ENCODE peak calls at places on chromosomes 13 and 19, in four cellular contexts. W is fibroblast of pulmonary artery; T is CD8-positive, alpha-beta T cell; D is Calu3. I is an unnamed sample.
A peak's percentile ranks its signal among the peaks of the same experiment; 100 is the strongest.

GRCh38 chr13:41137951-41138350 is 5.3 kb upstream of the KBTBD6 start:
- DNase-seq in W (peak; percentile 21), T (no peak), D (no peak), I (no peak)

GRCh38 chr13:29598321-29598720 is 2.8 kb upstream of the SLC7A1 start:
- DNase-seq in D (no peak), W (no peak), T (no peak), I (no peak)

GRCh38 chr13:113862766-113863510 is 938 bp downstream of the GAS6 start:
- DNase-seq in T (no peak), D (no peak), W (peak; percentile 25), I (no peak)

GRCh38 chr19:29285878-29286277 is 72.9 kb upstream of the UQCRFS1 start:
- DNase-seq in W (no peak), D (no peak), T (no peak), I (no peak)

GRCh38 chr13:31755803-31756212 is 16.5 kb downstream of the RXFP2 start:
- DNase-seq in W (no peak), T (no peak), D (no peak), I (no peak)

GRCh38 chr19:52600639-52601024 is 30.5 kb downstream of the ZNF701 start:
- DNase-seq in D (no peak), W (no peak), T (no peak), I (no peak)

GRCh38 chr13:25992076-25992475 is 59.7 kb downstream of the SHISA2 start:
- DNase-seq in D (no peak), T (no peak), W (no peak), I (no peak)

GRCh38 chr13:51148223-51148951 is 37.3 kb upstream of the C13orf42 start:
- DNase-seq in T (no peak), W (no peak), D (no peak), I (no peak)

GRCh38 chr19:45576682-45577081 is 7.9 kb downstream of the OPA3 start:
- DNase-seq in D (no peak), T (no peak), W (no peak), I (no peak)

GRCh38 chr13:102018716-102019115 is 383.1 kb downstream of the FGF14 start:
- DNase-seq in W (no peak), D (no peak), T (no peak), I (no peak)

GRCh38 chr19:55642153-55643002 is 1.1 kb upstream of the ZNF581 start:
- DNase-seq in W (no peak), D (peak; percentile 42), T (no peak), I (no peak)

GRCh38 chr13:59363950-59364349 is 799.8 kb downstream of the DIAPH3 start:
- DNase-seq in T (no peak), D (no peak), W (no peak), I (no peak)

GRCh38 chr13:72586519-72586918 is 140.9 kb downstream of the MZT1 start:
- DNase-seq in W (peak; percentile 8), T (no peak), D (no peak), I (no peak)

DNA sequence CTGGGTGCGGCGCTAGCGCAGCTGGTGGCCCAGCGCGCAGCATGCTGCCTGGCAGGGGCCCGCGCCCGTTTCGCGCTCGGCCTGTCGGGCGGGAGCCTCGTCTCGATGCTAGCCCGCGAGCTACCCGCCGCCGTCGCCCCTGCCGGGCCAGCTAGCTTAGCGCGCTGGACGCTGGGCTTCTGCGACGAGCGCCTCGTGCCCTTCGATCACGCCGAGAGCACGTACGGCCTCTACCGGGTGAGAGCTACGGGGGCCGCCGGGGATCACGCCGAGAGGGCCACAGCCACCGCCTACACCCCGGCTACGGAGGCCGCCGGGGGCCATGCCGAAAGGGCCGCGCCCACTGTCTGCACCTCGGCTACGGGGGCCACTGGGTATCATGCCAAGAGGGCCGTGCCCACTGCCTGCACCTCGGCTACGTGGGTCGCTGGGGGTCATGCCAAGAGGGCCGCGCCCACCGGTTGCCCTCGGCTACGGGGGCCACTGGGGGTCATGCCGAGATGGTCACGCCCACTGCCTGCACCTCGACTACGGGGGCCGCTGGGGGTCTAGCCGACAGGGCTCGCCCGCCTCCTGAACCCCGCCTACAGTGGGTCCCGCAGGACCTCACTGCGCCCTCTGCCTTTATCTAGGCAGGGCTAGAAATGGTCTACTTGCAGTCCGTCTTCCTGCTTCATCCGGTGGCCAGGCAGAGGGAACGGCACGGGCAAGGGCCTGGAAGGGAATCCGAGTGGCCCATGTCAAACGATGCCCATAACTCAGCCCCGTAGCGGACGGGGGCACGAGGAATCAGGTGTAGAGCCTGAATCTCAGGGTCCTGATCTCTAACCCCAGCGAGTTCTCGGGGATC is 500 bp downstream of the PGLS start:
- DNase-seq in T (peak; percentile 77), W (peak; percentile 84), D (peak; percentile 78), I (peak; percentile 25)
- TF ChIP-seq CTCF in T (no peak), W (peak; percentile 16), D (no peak), I (no peak)

DNA sequence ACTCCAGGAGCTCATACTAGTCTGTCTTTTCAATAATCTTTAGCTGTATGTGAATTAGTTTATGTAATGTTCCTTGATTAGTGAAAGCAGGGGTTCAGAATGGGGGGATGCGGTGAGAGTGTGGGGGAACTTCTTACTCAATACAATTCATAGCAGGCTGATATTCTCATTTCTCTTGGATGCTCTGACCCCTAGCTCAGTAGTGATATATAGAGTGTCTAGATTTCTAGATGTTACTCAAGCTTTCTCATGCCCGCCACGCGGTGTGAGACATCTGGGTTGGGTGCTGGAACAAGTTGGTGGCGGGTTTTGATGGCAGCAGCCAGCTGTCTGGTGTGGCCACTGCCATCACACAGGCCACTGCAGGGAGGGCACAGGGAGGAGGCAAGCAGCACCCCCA is 39.3 kb upstream of the FLT1 start:
- DNase-seq in T (no peak), W (no peak), D (no peak), I (no peak)
- TF ChIP-seq CTCF in T (no peak), W (no peak), D (no peak), I (no peak)

GRCh38 chr19:3618811-3619630 is 7.6 kb downstream of the CACTIN start:
- DNase-seq in W (no peak), D (no peak), T (no peak), I (no peak)
- TF ChIP-seq CTCF in W (no peak), D (no peak), T (peak; percentile 4), I (no peak)

GRCh38 chr19:40511487-40511886 is 44.7 kb downstream of the SPTBN4 start:
- DNase-seq in T (no peak), W (no peak), D (no peak), I (no peak)

GRCh38 chr19:40513345-40513678 is 46.5 kb downstream of the SPTBN4 start:
- DNase-seq in T (no peak), D (no peak), W (no peak), I (no peak)

GRCh38 chr19:40512110-40512472 is 45.3 kb downstream of the SPTBN4 start:
- DNase-seq in W (no peak), D (no peak), T (no peak), I (no peak)

GRCh38 chr19:40513741-40514315 is 47.0 kb downstream of the SPTBN4 start:
- DNase-seq in T (no peak), D (no peak), W (no peak), I (no peak)

GRCh38 chr19:40512473-40513344 is 45.9 kb downstream of the SPTBN4 start:
- DNase-seq in W (peak; percentile 9), D (no peak), T (no peak), I (no peak)
- TF ChIP-seq CTCF in W (no peak), D (no peak), T (no peak), I (no peak)

GRCh38 chr13:53204598-53204997 is 176.0 kb downstream of the OLFM4 start:
- DNase-seq in D (no peak), T (no peak), W (no peak), I (no peak)

GRCh38 chr13:53200498-53201453 is 172.2 kb downstream of the OLFM4 start:
- DNase-seq in W (peak; percentile 15), D (no peak), T (no peak), I (no peak)

GRCh38 chr13:53198699-53199098 is 170.1 kb downstream of the OLFM4 start:
- DNase-seq in W (no peak), D (no peak), T (no peak), I (no peak)

GRCh38 chr13:53200075-53200474 is 171.5 kb downstream of the OLFM4 start:
- DNase-seq in W (no peak), T (no peak), D (no peak), I (no peak)

DNA sequence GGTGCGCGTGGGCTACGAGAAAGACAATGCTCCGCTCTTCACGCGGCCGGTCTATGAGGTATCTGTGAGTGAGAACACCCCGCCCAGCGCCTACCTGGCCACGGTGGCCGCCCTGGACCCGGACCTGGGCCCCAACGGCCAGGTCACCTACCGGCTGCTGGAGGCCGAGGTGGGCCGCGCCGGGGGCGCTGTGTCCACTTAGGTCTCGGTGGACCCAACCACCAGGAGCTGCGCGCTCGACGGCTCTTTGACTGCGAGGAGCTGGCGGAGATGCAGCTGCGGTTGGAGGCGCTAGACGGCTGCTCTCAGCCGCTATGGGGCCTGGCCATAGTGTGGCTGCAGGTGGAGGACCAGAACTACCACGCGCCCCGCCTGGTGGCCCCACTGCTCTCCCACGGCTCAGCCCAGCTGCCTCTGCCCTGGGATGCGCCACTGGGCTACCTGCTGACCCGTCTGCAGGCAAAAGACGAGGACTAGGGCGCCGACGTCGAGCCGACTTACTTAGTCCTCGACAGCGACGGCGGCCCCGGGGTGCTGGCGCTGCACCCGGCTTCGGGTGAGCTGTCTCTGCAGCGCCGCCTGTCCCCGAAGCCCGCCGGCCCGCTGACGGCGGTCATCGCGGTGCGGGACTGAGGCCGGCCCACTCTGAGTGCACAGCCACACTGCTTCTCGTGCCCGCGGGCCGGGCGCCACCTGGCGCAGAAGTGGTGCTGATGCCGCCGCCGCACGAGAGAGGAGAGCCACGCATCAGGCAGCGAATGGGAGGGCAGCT is 173.0 kb downstream of the OLFM4 start:
- DNase-seq in W (no peak), T (no peak), D (no peak), I (no peak)
- TF ChIP-seq CTCF in W (no peak), T (no peak), D (no peak), I (no peak)

GRCh38 chr13:20550799-20551198 is 16.2 kb upstream of the IFT88 start:
- DNase-seq in W (no peak), D (no peak), T (no peak), I (no peak)
- TF ChIP-seq CTCF in W (no peak), D (no peak), T (no peak), I (no peak)

GRCh38 chr13:22944378-22944777 is 236.4 kb upstream of the SGCG start:
- DNase-seq in D (no peak), T (no peak), W (no peak), I (no peak)
- TF ChIP-seq CTCF in D (no peak), T (no peak), W (no peak), I (no peak)